ENCODE peak calls at places on chromosome 16, in four cellular contexts. One of them, this sample, is unnamed.

GRCh38 chr16:67922740-67923139 is 8.9 kb downstream of the CTRL start:
- DNase-seq in AG04450: no peak
- DNase-seq in body of pancreas: no peak
- DNase-seq in cardiac muscle cell: no peak
- DNase-seq in this sample: no peak

GRCh38 chr16:13950821-13951547 is 31.0 kb downstream of the ERCC4 start:
- DNase-seq in body of pancreas: no peak
- DNase-seq in AG04450: no peak
- DNase-seq in cardiac muscle cell: no peak
- DNase-seq in this sample: no peak

GRCh38 chr16:30984669-30985400 is at the start of gene HSD3B7:
- DNase-seq in cardiac muscle cell: peak
- DNase-seq in body of pancreas: peak
- DNase-seq in AG04450: peak
- DNase-seq in this sample: peak

GRCh38 chr16:24986512-24987303 is 28.5 kb downstream of the ARHGAP17 start:
- DNase-seq in cardiac muscle cell: peak
- DNase-seq in body of pancreas: peak
- DNase-seq in AG04450: no peak
- DNase-seq in this sample: no peak

GRCh38 chr16:14324581-14324980 is 253.5 kb downstream of the MRTFB start:
- DNase-seq in cardiac muscle cell: peak
- DNase-seq in AG04450: no peak
- DNase-seq in body of pancreas: no peak
- DNase-seq in this sample: no peak

GRCh38 chr16:529012-529575 is 1.6 kb downstream of the CAPN15 start:
- DNase-seq in cardiac muscle cell: no peak
- DNase-seq in body of pancreas: peak
- DNase-seq in AG04450: no peak
- DNase-seq in this sample: no peak

GRCh38 chr16:82042841-82043240 is 7.8 kb downstream of the HSD17B2 start:
- DNase-seq in cardiac muscle cell: no peak
- DNase-seq in AG04450: no peak
- DNase-seq in body of pancreas: no peak
- DNase-seq in this sample: no peak

GRCh38 chr16:85359147-85359822 is 247.0 kb upstream of the CIBAR2 start:
- DNase-seq in AG04450: no peak
- DNase-seq in cardiac muscle cell: peak
- DNase-seq in body of pancreas: no peak
- DNase-seq in this sample: no peak

GRCh38 chr16:85330694-85331188 is 218.5 kb upstream of the CIBAR2 start:
- DNase-seq in AG04450: peak
- DNase-seq in cardiac muscle cell: peak
- DNase-seq in body of pancreas: peak
- DNase-seq in this sample: no peak

GRCh38 chr16:56871172-56871593 is 6.2 kb downstream of the SLC12A3 start:
- DNase-seq in AG04450: no peak
- DNase-seq in cardiac muscle cell: peak
- DNase-seq in body of pancreas: peak
- DNase-seq in this sample: no peak

GRCh38 chr16:55942821-55943220 is 67.6 kb upstream of the CES5A start:
- DNase-seq in body of pancreas: no peak
- DNase-seq in cardiac muscle cell: no peak
- DNase-seq in AG04450: no peak
- DNase-seq in this sample: no peak

GRCh38 chr16:63553980-63554379 is 1517.7 kb upstream of the CDH8 start:
- DNase-seq in AG04450: no peak
- DNase-seq in body of pancreas: no peak
- DNase-seq in cardiac muscle cell: no peak
- DNase-seq in this sample: no peak

GRCh38 chr16:56298948-56299602 is 107.8 kb downstream of the GNAO1 start:
- DNase-seq in cardiac muscle cell: no peak
- DNase-seq in AG04450: no peak
- DNase-seq in body of pancreas: no peak
- DNase-seq in this sample: no peak

GRCh38 chr16:9225527-9226316 is 134.3 kb downstream of the HAPSTR1 start:
- DNase-seq in cardiac muscle cell: peak
- DNase-seq in body of pancreas: no peak
- DNase-seq in AG04450: no peak
- DNase-seq in this sample: no peak

GRCh38 chr16:65377131-65377649 is 255.3 kb upstream of the CDH11 start:
- DNase-seq in AG04450: no peak
- DNase-seq in body of pancreas: no peak
- DNase-seq in cardiac muscle cell: no peak
- DNase-seq in this sample: no peak